ENCODE peak calls at places on chromosomes 4 and X, in five cellular contexts. One of them, this sample, is unnamed.

GRCh38 chr4:24013666-24014422 is 124.0 kb upstream of the PPARGC1A start:
- DNase-seq in A549: no peak
- DNase-seq in GM10248: no peak
- DNase-seq in choroid plexus epithelial cell: no peak
- DNase-seq in IMR-90: no peak
- DNase-seq in this sample: no peak

GRCh38 chr4:47531241-47531953 is 46.3 kb downstream of the ATP10D start:
- DNase-seq in A549: peak; percentile 24
- DNase-seq in GM10248: peak; percentile 34
- DNase-seq in choroid plexus epithelial cell: peak; percentile 96
- DNase-seq in IMR-90: peak; percentile 90
- DNase-seq in this sample: no peak

GRCh38 chr4:147714575-147715401 is 17.1 kb upstream of the ARHGAP10 start:
- DNase-seq in A549: no peak
- DNase-seq in GM10248: no peak
- DNase-seq in choroid plexus epithelial cell: peak; percentile 92
- DNase-seq in IMR-90: peak; percentile 90
- DNase-seq in this sample: no peak

GRCh38 chrX:139820358-139820984 is 112.4 kb downstream of the ATP11C start:
- DNase-seq in A549: no peak
- DNase-seq in GM10248: no peak
- DNase-seq in choroid plexus epithelial cell: no peak
- DNase-seq in IMR-90: no peak
- DNase-seq in this sample: no peak

GRCh38 chr4:76782837-76783236 is 115.1 kb downstream of the SOWAHB start:
- DNase-seq in A549: no peak
- DNase-seq in GM10248: no peak
- DNase-seq in choroid plexus epithelial cell: peak; percentile 93
- DNase-seq in IMR-90: peak; percentile 85
- DNase-seq in this sample: no peak

GRCh38 chr4:114334808-114335739 is 263.5 kb upstream of the UGT8 start:
- DNase-seq in A549: no peak
- DNase-seq in GM10248: no peak
- DNase-seq in choroid plexus epithelial cell: no peak
- DNase-seq in IMR-90: no peak
- DNase-seq in this sample: no peak

GRCh38 chr4:76702440-76703122 is 195.4 kb downstream of the SOWAHB start:
- DNase-seq in A549: no peak
- DNase-seq in GM10248: no peak
- DNase-seq in choroid plexus epithelial cell: no peak
- DNase-seq in IMR-90: no peak
- DNase-seq in this sample: no peak

GRCh38 chr4:13535708-13536361 is 8.5 kb downstream of the NKX3-2 start:
- DNase-seq in A549: no peak
- DNase-seq in GM10248: peak; percentile 13
- DNase-seq in choroid plexus epithelial cell: no peak
- DNase-seq in IMR-90: no peak
- DNase-seq in this sample: no peak

GRCh38 chr4:189090174-189090814 is 850.4 kb upstream of the FRG1 start:
- DNase-seq in A549: peak; percentile 30
- DNase-seq in GM10248: no peak
- DNase-seq in choroid plexus epithelial cell: peak; percentile 1
- DNase-seq in IMR-90: peak; percentile 45
- DNase-seq in this sample: peak; percentile 14

GRCh38 chr4:109945056-109945455 is 32.4 kb downstream of the EGF start:
- DNase-seq in A549: peak; percentile 59
- DNase-seq in GM10248: no peak
- DNase-seq in choroid plexus epithelial cell: no peak
- DNase-seq in IMR-90: no peak
- DNase-seq in this sample: no peak

GRCh38 chr4:128558896-128559669 is 250.4 kb upstream of the JADE1 start:
- DNase-seq in A549: no peak
- DNase-seq in GM10248: no peak
- DNase-seq in choroid plexus epithelial cell: no peak
- DNase-seq in IMR-90: peak; percentile 41
- DNase-seq in this sample: no peak

GRCh38 chr4:24651266-24651665 is 66.9 kb upstream of the DHX15 start:
- DNase-seq in A549: no peak
- DNase-seq in GM10248: no peak
- DNase-seq in choroid plexus epithelial cell: no peak
- DNase-seq in IMR-90: no peak
- DNase-seq in this sample: no peak

GRCh38 chr4:89243741-89244252 is 63.8 kb downstream of the GPRIN3 start:
- DNase-seq in A549: no peak
- DNase-seq in GM10248: no peak
- DNase-seq in choroid plexus epithelial cell: no peak
- DNase-seq in IMR-90: no peak
- DNase-seq in this sample: no peak

GRCh38 chr4:7156273-7157139 is 35.8 kb upstream of the SORCS2 start:
- DNase-seq in A549: peak; percentile 27
- DNase-seq in GM10248: no peak
- DNase-seq in choroid plexus epithelial cell: peak; percentile 60
- DNase-seq in IMR-90: peak; percentile 25
- DNase-seq in this sample: no peak

GRCh38 chr4:132809298-132810032 is 339.6 kb upstream of the PCDH10 start:
- DNase-seq in A549: no peak
- DNase-seq in GM10248: no peak
- DNase-seq in choroid plexus epithelial cell: no peak
- DNase-seq in IMR-90: no peak
- DNase-seq in this sample: no peak

GRCh38 chrX:56802921-56803848 is 74.1 kb downstream of the NBDY start:
- DNase-seq in A549: no peak
- DNase-seq in GM10248: peak; percentile 45
- DNase-seq in choroid plexus epithelial cell: peak; percentile 65
- DNase-seq in IMR-90: peak; percentile 76
- DNase-seq in this sample: no peak

GRCh38 chr4:75630174-75630931 is at the start of gene CDKL2:
- DNase-seq in A549: peak; percentile 89
- DNase-seq in GM10248: peak; percentile 95
- DNase-seq in choroid plexus epithelial cell: peak; percentile 64
- DNase-seq in IMR-90: no peak
- DNase-seq in this sample: peak; percentile 90

GRCh38 chrX:150365051-150365952 is 2.2 kb downstream of the MAMLD1 start:
- DNase-seq in A549: peak; percentile 80
- DNase-seq in GM10248: peak; percentile 21
- DNase-seq in choroid plexus epithelial cell: peak; percentile 63
- DNase-seq in IMR-90: peak; percentile 50
- DNase-seq in this sample: peak; percentile 84

GRCh38 chr4:182143086-182143821 is 99.9 kb upstream of the TENM3 start:
- DNase-seq in A549: no peak
- DNase-seq in GM10248: no peak
- DNase-seq in choroid plexus epithelial cell: peak; percentile 25
- DNase-seq in IMR-90: peak; percentile 29
- DNase-seq in this sample: no peak

GRCh38 chrX:106039920-106040319 is 1.4 kb upstream of the SERPINA7 start:
- DNase-seq in A549: peak; percentile 7
- DNase-seq in GM10248: no peak
- DNase-seq in choroid plexus epithelial cell: peak; percentile 20
- DNase-seq in IMR-90: no peak
- DNase-seq in this sample: peak; percentile 1

GRCh38 chr4:56742080-56742871 is 61.2 kb upstream of the HOPX start:
- DNase-seq in A549: no peak
- DNase-seq in GM10248: no peak
- DNase-seq in choroid plexus epithelial cell: peak; percentile 39
- DNase-seq in IMR-90: peak; percentile 19
- DNase-seq in this sample: no peak

GRCh38 chr4:55498051-55498450 is 48.7 kb downstream of the CLOCK start:
- DNase-seq in A549: no peak
- DNase-seq in GM10248: no peak
- DNase-seq in choroid plexus epithelial cell: no peak
- DNase-seq in IMR-90: peak; percentile 34
- DNase-seq in this sample: no peak

GRCh38 chrX:130975947-130976346 is 72.9 kb upstream of the ENOX2 start:
- DNase-seq in A549: peak; percentile 57
- DNase-seq in GM10248: peak; percentile 8
- DNase-seq in choroid plexus epithelial cell: peak; percentile 69
- DNase-seq in IMR-90: peak; percentile 48
- DNase-seq in this sample: peak; percentile 35

GRCh38 chrX:72045552-72046277 is 86.0 kb downstream of the RTL5 start:
- DNase-seq in A549: peak; percentile 31
- DNase-seq in GM10248: no peak
- DNase-seq in choroid plexus epithelial cell: peak; percentile 48
- DNase-seq in IMR-90: no peak
- DNase-seq in this sample: no peak

GRCh38 chr4:74111990-74112389 is 13.0 kb upstream of the CXCL2 start:
- DNase-seq in A549: no peak
- DNase-seq in GM10248: no peak
- DNase-seq in choroid plexus epithelial cell: peak; percentile 65
- DNase-seq in IMR-90: peak; percentile 36
- DNase-seq in this sample: peak; percentile 75

GRCh38 chr4:74640111-74640903 is 154.0 kb downstream of the BTC start:
- DNase-seq in A549: no peak
- DNase-seq in GM10248: no peak
- DNase-seq in choroid plexus epithelial cell: peak; percentile 88
- DNase-seq in IMR-90: peak; percentile 92
- DNase-seq in this sample: no peak

GRCh38 chr4:163858515-163858914 is 364.0 kb downstream of the TMA16 start:
- DNase-seq in A549: no peak
- DNase-seq in GM10248: no peak
- DNase-seq in choroid plexus epithelial cell: no peak
- DNase-seq in IMR-90: no peak
- DNase-seq in this sample: no peak

GRCh38 chr4:78585633-78586032 is 34.1 kb downstream of the ANXA3 start:
- DNase-seq in A549: no peak
- DNase-seq in GM10248: no peak
- DNase-seq in choroid plexus epithelial cell: no peak
- DNase-seq in IMR-90: peak; percentile 86
- DNase-seq in this sample: no peak

GRCh38 chr4:140996757-140997156 is 136.5 kb downstream of the RNF150 start:
- DNase-seq in A549: no peak
- DNase-seq in GM10248: no peak
- DNase-seq in choroid plexus epithelial cell: peak; percentile 79
- DNase-seq in IMR-90: peak; percentile 78
- DNase-seq in this sample: no peak

GRCh38 chr4:1356181-1356998 is 9.4 kb downstream of the UVSSA start:
- DNase-seq in A549: peak; percentile 61
- DNase-seq in GM10248: peak; percentile 77
- DNase-seq in choroid plexus epithelial cell: peak; percentile 67
- DNase-seq in IMR-90: peak; percentile 32
- DNase-seq in this sample: peak; percentile 48

GRCh38 chr4:142473218-142473959 is 372.7 kb downstream of the INPP4B start:
- DNase-seq in A549: peak; percentile 14
- DNase-seq in GM10248: no peak
- DNase-seq in choroid plexus epithelial cell: no peak
- DNase-seq in IMR-90: no peak
- DNase-seq in this sample: peak; percentile 66

GRCh38 chr4:53499791-53500190 is 91.5 kb downstream of the LNX1 start:
- DNase-seq in A549: no peak
- DNase-seq in GM10248: no peak
- DNase-seq in choroid plexus epithelial cell: no peak
- DNase-seq in IMR-90: no peak
- DNase-seq in this sample: no peak

DNA sequence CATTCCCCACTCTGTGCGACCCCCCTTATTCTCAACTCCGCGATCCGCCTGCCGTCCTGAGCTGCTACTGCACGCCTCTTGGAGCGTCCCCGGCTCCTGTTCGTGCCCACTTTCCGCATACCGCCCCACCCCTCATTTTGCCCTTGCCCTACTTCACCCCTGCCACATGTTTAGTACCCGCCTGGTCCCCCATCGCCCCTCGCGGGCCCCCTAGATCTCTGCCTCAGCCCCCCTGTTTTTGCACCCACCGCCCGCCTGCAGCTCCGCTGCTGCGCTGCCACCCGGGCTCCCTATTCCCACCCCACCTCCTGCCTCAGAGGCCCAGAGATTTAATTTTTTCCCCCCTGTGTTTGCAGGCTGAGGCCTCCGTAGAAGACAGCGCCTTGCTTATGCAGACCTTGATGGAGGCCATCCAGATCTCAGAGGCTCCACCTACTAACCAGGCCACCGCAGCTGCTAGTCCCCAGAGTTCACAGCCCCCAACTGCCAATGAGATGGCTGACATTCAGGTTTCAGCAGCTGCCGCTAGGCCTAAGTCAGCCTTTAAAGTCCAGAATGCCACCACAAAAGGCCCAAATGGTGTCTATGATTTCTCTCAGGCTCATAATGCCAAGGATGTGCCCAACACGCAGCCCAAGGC is 1.4 kb downstream of the MAGED1 start:
- DNase-seq in A549: no peak
- DNase-seq in GM10248: peak; percentile 39
- DNase-seq in choroid plexus epithelial cell: peak; percentile 28
- DNase-seq in IMR-90: peak; percentile 31
- DNase-seq in this sample: no peak
- TF ChIP-seq CTCF in A549: no peak
- TF ChIP-seq CTCF in GM10248: no peak
- TF ChIP-seq CTCF in choroid plexus epithelial cell: peak; percentile 21
- TF ChIP-seq CTCF in IMR-90: peak; percentile 2
- TF ChIP-seq CTCF in this sample: no peak

DNA sequence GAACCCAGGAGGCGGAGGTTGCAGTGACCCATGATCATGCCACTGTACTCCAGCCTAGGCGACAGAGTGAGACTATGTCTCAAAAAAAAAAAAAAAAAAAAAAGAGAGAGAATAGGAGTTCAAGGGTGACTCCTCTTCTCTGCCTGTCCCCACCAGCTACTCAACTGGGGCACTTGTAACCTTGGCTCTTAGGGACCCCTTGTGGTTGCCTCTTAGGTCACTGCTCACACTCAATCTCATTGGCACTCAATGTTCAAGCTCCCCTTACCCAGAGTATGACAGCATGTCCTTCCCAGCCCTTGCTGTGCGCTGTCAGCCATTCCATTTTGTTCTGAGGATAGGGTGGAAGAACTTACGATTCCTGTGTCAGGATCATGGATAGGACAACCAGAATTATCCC is 82.4 kb upstream of the BEND4 start:
- DNase-seq in A549: no peak
- DNase-seq in GM10248: no peak
- DNase-seq in choroid plexus epithelial cell: no peak
- DNase-seq in IMR-90: no peak
- DNase-seq in this sample: no peak
- TF ChIP-seq CTCF in A549: no peak
- TF ChIP-seq CTCF in GM10248: no peak
- TF ChIP-seq CTCF in choroid plexus epithelial cell: no peak
- TF ChIP-seq CTCF in IMR-90: no peak
- TF ChIP-seq CTCF in this sample: no peak

GRCh38 chr4:61590881-61591280 is 390.8 kb downstream of the ADGRL3 start:
- DNase-seq in A549: no peak
- DNase-seq in GM10248: no peak
- DNase-seq in choroid plexus epithelial cell: no peak
- DNase-seq in IMR-90: no peak
- DNase-seq in this sample: no peak
- TF ChIP-seq CTCF in A549: no peak
- TF ChIP-seq CTCF in GM10248: no peak
- TF ChIP-seq CTCF in choroid plexus epithelial cell: peak; percentile 49
- TF ChIP-seq CTCF in IMR-90: no peak
- TF ChIP-seq CTCF in this sample: no peak

DNA sequence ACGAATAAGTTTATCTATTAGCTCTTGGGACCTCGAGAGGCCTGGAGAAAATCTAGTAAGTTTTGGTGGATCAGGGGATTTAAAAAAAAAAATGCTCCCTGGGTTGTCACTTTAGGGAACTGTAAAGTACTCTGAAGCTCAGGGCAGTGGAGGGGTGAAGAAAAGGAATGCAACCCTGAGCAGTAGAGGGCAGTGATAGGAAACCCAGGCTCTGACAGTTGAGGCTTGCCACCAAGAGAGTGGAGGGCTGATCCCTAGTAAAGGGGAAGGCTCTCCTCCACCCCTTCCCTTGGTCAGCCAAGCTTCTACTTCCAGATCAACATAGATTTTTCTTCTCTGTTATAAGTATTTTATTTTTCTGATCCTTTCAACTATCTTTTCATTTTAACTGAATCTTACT is 73.1 kb downstream of the FBXO8 start:
- DNase-seq in A549: no peak
- DNase-seq in GM10248: no peak
- DNase-seq in choroid plexus epithelial cell: no peak
- DNase-seq in IMR-90: no peak
- DNase-seq in this sample: no peak
- TF ChIP-seq CTCF in A549: no peak
- TF ChIP-seq CTCF in GM10248: no peak
- TF ChIP-seq CTCF in choroid plexus epithelial cell: no peak
- TF ChIP-seq CTCF in IMR-90: no peak
- TF ChIP-seq CTCF in this sample: no peak

This sample was measured in Calu3.